ENCODE peak calls at places on chromosome 9, in eight cellular contexts. D is sciatic nerve; U is cardiac fibroblast; T is PC-9; Q is hippocampal formation; K is AML-193; V is stimulated activated CD8-positive, alpha-beta memory T cell treated with anti-CD3 and anti-CD28 coated beads, Interleukin-4, amount 100 ng/mL, for 48 hours; J is C1 segment of cervical spinal cord. Y is an unnamed sample.

GRCh38 chr9:109843651-109844050 is 63.7 kb downstream of the PALM2AKAP2 start:
- DNase-seq in V (no peak), J (peak), Q (no peak), K (no peak), D (no peak), T (no peak), U (peak), Y (no peak)

GRCh38 chr9:122122468-122122867 is 29.4 kb upstream of the TTLL11 start:
- DNase-seq in K (no peak), D (no peak), T (peak), U (no peak), Q (no peak), V (no peak), J (no peak), Y (no peak)

GRCh38 chr9:8486095-8486494 is 686.5 kb upstream of the DMAC1 start:
- DNase-seq in D (no peak), Q (no peak), K (no peak), U (peak), J (no peak), V (no peak), T (no peak), Y (peak)

GRCh38 chr9:106286249-106286648 is 576.7 kb upstream of the ZNF462 start:
- DNase-seq in V (no peak), K (no peak), Q (peak), U (no peak), J (no peak), T (no peak), D (no peak), Y (peak)

GRCh38 chr9:135251996-135252760 is 164.7 kb downstream of the OLFM1 start:
- DNase-seq in U (no peak), D (no peak), T (no peak), Q (no peak), K (no peak), J (no peak), V (no peak), Y (no peak)

GRCh38 chr9:107465467-107466451 is 23.8 kb downstream of the KLF4 start:
- DNase-seq in J (peak), T (no peak), V (peak), K (no peak), U (peak), D (peak), Q (no peak), Y (peak)

GRCh38 chr9:110750272-110750671 is 81.7 kb downstream of the MUSK start:
- DNase-seq in K (no peak), U (peak), D (peak), J (no peak), Q (no peak), V (no peak), T (no peak), Y (no peak)

GRCh38 chr9:12785251-12785880 is 10.5 kb downstream of the LURAP1L start:
- DNase-seq in T (peak), D (no peak), J (peak), V (no peak), K (no peak), Q (peak), U (peak), Y (peak)

GRCh38 chr9:108022246-108022935 is 532.8 kb upstream of the KLF4 start:
- DNase-seq in D (no peak), T (no peak), J (no peak), U (no peak), K (no peak), Q (no peak), V (no peak), Y (no peak)

GRCh38 chr9:22278426-22278825 is 168.2 kb upstream of the DMRTA1 start:
- DNase-seq in K (no peak), J (no peak), U (no peak), V (no peak), T (no peak), Q (no peak), D (no peak), Y (no peak)

GRCh38 chr9:20903214-20903613 is 128.2 kb downstream of the HACD4 start:
- DNase-seq in K (no peak), D (no peak), T (no peak), Q (no peak), V (no peak), J (no peak), U (no peak), Y (no peak)

GRCh38 chr9:116589392-116590354 is 97.4 kb upstream of the TRIM32 start:
- DNase-seq in Q (no peak), D (no peak), K (peak), J (no peak), U (peak), T (peak), V (peak), Y (no peak)

GRCh38 chr9:21996858-21997257 is 2.3 kb downstream of the CDKN2B-AS1 start:
- DNase-seq in V (no peak), U (no peak), T (no peak), D (no peak), K (no peak), J (no peak), Q (no peak), Y (no peak)

GRCh38 chr9:97514531-97514930 is 13.1 kb downstream of the TMOD1 start:
- DNase-seq in T (no peak), K (no peak), D (no peak), V (no peak), U (no peak), J (no peak), Q (no peak), Y (no peak)

GRCh38 chr9:20524776-20525175 is 97.5 kb downstream of the MLLT3 start:
- DNase-seq in U (no peak), V (no peak), T (no peak), J (no peak), Q (no peak), K (peak), D (no peak), Y (peak)

GRCh38 chr9:129776938-129777768 is 24.3 kb upstream of the PTGES start:
- DNase-seq in Q (peak), D (peak), T (peak), J (peak), U (peak), V (peak), K (peak), Y (peak)

GRCh38 chr9:134925011-134925511 is 7.3 kb upstream of the FCN1 start:
- DNase-seq in U (no peak), J (no peak), T (no peak), D (peak), V (no peak), Q (no peak), K (no peak), Y (no peak)